ENCODE peak calls at places on chromosomes 4 and X, in eight cellular contexts. N, K, I, Z, Q, H, Y and O are unnamed samples.

GRCh38 chr4:7043521-7044414 is 596 bp downstream of the TADA2B start:
- DNase-seq in N (peak), K (peak), I (peak), Z (peak), Q (peak), H (peak), Y (no peak), O (no peak)

GRCh38 chr4:79107014-79107413 is 167.8 kb upstream of the PAQR3 start:
- DNase-seq in N (no peak), K (peak), I (no peak), Z (no peak), Q (no peak), H (no peak), Y (no peak), O (no peak)

GRCh38 chr4:182207806-182208483 is 35.3 kb upstream of the TENM3 start:
- DNase-seq in N (no peak), K (no peak), I (peak), Z (no peak), Q (no peak), H (no peak), Y (no peak), O (no peak)

GRCh38 chrX:20461576-20461975 is 194.9 kb upstream of the RPS6KA3 start:
- DNase-seq in N (no peak), K (no peak), I (peak), Z (no peak), Q (no peak), H (no peak), Y (no peak), O (no peak)

GRCh38 chr4:98778206-98778605 is 119.8 kb upstream of the TSPAN5 start:
- DNase-seq in N (no peak), K (no peak), I (peak), Z (no peak), Q (no peak), H (no peak), Y (no peak), O (no peak)

GRCh38 chr4:169254546-169254983 is 16.2 kb downstream of the SH3RF1 start:
- DNase-seq in N (no peak), K (no peak), I (peak), Z (no peak), Q (no peak), H (no peak), Y (peak), O (no peak)

GRCh38 chr4:169238445-169238844 is 32.3 kb downstream of the SH3RF1 start:
- DNase-seq in N (no peak), K (no peak), I (no peak), Z (no peak), Q (no peak), H (no peak), Y (no peak), O (no peak)

GRCh38 chr4:53929955-53930798 is 134.2 kb downstream of the CHIC2 start:
- DNase-seq in N (peak), K (no peak), I (peak), Z (peak), Q (peak), H (peak), Y (peak), O (no peak)

GRCh38 chrX:133638285-133638684 is 223.0 kb upstream of the GPC4 start:
- DNase-seq in N (no peak), K (no peak), I (no peak), Z (no peak), Q (no peak), H (no peak), Y (no peak), O (no peak)

GRCh38 chrX:24097741-24098140 is 43.0 kb downstream of the EIF2S3 start:
- DNase-seq in N (no peak), K (no peak), I (no peak), Z (no peak), Q (no peak), H (no peak), Y (no peak), O (no peak)

GRCh38 chrX:108312938-108313337 is 125.3 kb downstream of the COL4A6 start:
- DNase-seq in N (no peak), K (no peak), I (peak), Z (no peak), Q (no peak), H (peak), Y (peak), O (no peak)

GRCh38 chr4:76974150-76974549 is 24.6 kb downstream of the SEPTIN11 start:
- DNase-seq in N (no peak), K (no peak), I (no peak), Z (no peak), Q (no peak), H (no peak), Y (no peak), O (no peak)

GRCh38 chr4:81605278-81605677 is 133.6 kb upstream of the RASGEF1B start:
- DNase-seq in N (no peak), K (no peak), I (no peak), Z (no peak), Q (no peak), H (no peak), Y (no peak), O (no peak)

GRCh38 chr4:169620846-169621228 is 459 bp downstream of the CLCN3 start:
- DNase-seq in N (peak), K (no peak), I (no peak), Z (no peak), Q (peak), H (peak), Y (no peak), O (no peak)

GRCh38 chr4:47597696-47598095 is 112.6 kb downstream of the ATP10D start:
- DNase-seq in N (no peak), K (no peak), I (no peak), Z (no peak), Q (no peak), H (no peak), Y (no peak), O (no peak)

GRCh38 chr4:142238589-142238988 is 602.2 kb downstream of the IL15 start:
- DNase-seq in N (no peak), K (no peak), I (peak), Z (no peak), Q (no peak), H (no peak), Y (no peak), O (no peak)

GRCh38 chr4:118969359-118969758 is 80.7 kb downstream of the SYNPO2 start:
- DNase-seq in N (no peak), K (no peak), I (peak), Z (no peak), Q (no peak), H (no peak), Y (peak), O (peak)

GRCh38 chr4:177051473-177052060 is 258.1 kb upstream of the NEIL3 start:
- DNase-seq in N (peak), K (no peak), I (no peak), Z (no peak), Q (no peak), H (peak), Y (peak), O (no peak)

GRCh38 chr4:143486314-143486713 is 27.2 kb upstream of the SMARCA5 start:
- DNase-seq in N (no peak), K (no peak), I (no peak), Z (no peak), Q (no peak), H (no peak), Y (no peak), O (no peak)

GRCh38 chrX:51747671-51748070 is 4.4 kb downstream of the GSPT2 start:
- DNase-seq in N (no peak), K (no peak), I (no peak), Z (no peak), Q (no peak), H (no peak), Y (no peak), O (no peak)

GRCh38 chrX:38055170-38055847 is 49.0 kb downstream of the SYTL5 start:
- DNase-seq in N (no peak), K (no peak), I (peak), Z (no peak), Q (no peak), H (no peak), Y (no peak), O (no peak)

GRCh38 chrX:16160729-16161128 is 6.6 kb upstream of the MAGEB17 start:
- DNase-seq in N (no peak), K (no peak), I (peak), Z (no peak), Q (no peak), H (peak), Y (peak), O (no peak)

GRCh38 chrX:17032351-17032750 is 85.9 kb downstream of the REPS2 start:
- DNase-seq in N (no peak), K (no peak), I (peak), Z (no peak), Q (no peak), H (no peak), Y (no peak), O (no peak)

GRCh38 chr4:105998210-105998609 is 102.9 kb downstream of the NPNT start:
- DNase-seq in N (no peak), K (no peak), I (no peak), Z (no peak), Q (no peak), H (no peak), Y (no peak), O (no peak)

GRCh38 chr4:155772459-155773195 is 13.8 kb downstream of the GUCY1B1 start:
- DNase-seq in N (no peak), K (no peak), I (no peak), Z (no peak), Q (no peak), H (peak), Y (no peak), O (no peak)